ENCODE peak calls at places on chromosome 22, in four cellular contexts. K is IMR-90, P is HuH-7.5, N is cardiac septum. X is an unnamed sample.

GRCh38 chr22:41488076-41488475 is 19.2 kb downstream of the ACO2 start:
- DNase-seq in P (no peak), N (no peak), K (no peak), X (no peak)

GRCh38 chr22:26418620-26419019 is 10.4 kb upstream of the ASPHD2 start:
- DNase-seq in P (no peak), N (no peak), K (no peak), X (no peak)

GRCh38 chr22:49470741-49471134 is 356.9 kb downstream of the BRD1 start:
- DNase-seq in K (no peak), N (peak), P (no peak), X (no peak)

GRCh38 chr22:42022162-42022847 is 23.7 kb downstream of the WBP2NL start:
- DNase-seq in K (no peak), N (no peak), P (no peak), X (peak)

GRCh38 chr22:37472418-37473006 is 13.7 kb downstream of the MFNG start:
- DNase-seq in P (peak), N (no peak), K (peak), X (peak)

GRCh38 chr22:40588726-40589125 is 47.8 kb downstream of the MRTFA start:
- DNase-seq in N (no peak), K (peak), P (no peak), X (no peak)

GRCh38 chr22:43427296-43428004 is 15.6 kb downstream of the MPPED1 start:
- DNase-seq in N (no peak), P (no peak), K (no peak), X (no peak)

GRCh38 chr22:44924724-44925123 is 85.1 kb downstream of the PHF21B start:
- DNase-seq in N (no peak), P (no peak), K (no peak), X (no peak)

GRCh38 chr22:35961480-35961902 is 67.1 kb downstream of the RBFOX2 start:
- DNase-seq in N (peak), K (peak), P (no peak), X (peak)

X was measured in A549.